ENCODE peak calls at places on chromosomes 7 and 10, in four cellular contexts. X is GM12878, C is H9, Z is MM.1S. G is an unnamed sample.

GRCh38 chr10:79069325-79070090 is 742 bp downstream of the ZMIZ1 start:
- DNase-seq in X (no peak), C (no peak), Z (peak; percentile 47), G (peak; percentile 74)

GRCh38 chr7:95404316-95404715 is 8.1 kb upstream of the PON3 start:
- DNase-seq in X (no peak), C (no peak), Z (no peak), G (no peak)

GRCh38 chr10:133349577-133350011 is 2.4 kb downstream of the PRAP1 start:
- DNase-seq in X (no peak), C (no peak), Z (no peak), G (no peak)

GRCh38 chr10:77180104-77180503 is 457.5 kb downstream of the KCNMA1 start:
- DNase-seq in X (no peak), C (no peak), Z (no peak), G (no peak)

GRCh38 chr7:143901360-143901709 is 641 bp downstream of the TCAF1 start:
- DNase-seq in X (no peak), C (no peak), Z (no peak), G (peak; percentile 83)

GRCh38 chr7:11341285-11341944 is 367.7 kb downstream of the PHF14 start:
- DNase-seq in X (no peak), C (no peak), Z (no peak), G (no peak)

GRCh38 chr10:100100651-100101525 is 19.2 kb upstream of the CPN1 start:
- DNase-seq in X (no peak), C (no peak), Z (no peak), G (peak; percentile 62)

GRCh38 chr7:73937014-73937413 is 76.1 kb downstream of the TMEM270 start:
- DNase-seq in X (no peak), C (no peak), Z (no peak), G (no peak)

GRCh38 chr10:48289652-48290238 is 15.2 kb upstream of the FRMPD2 start:
- DNase-seq in X (no peak), C (peak; percentile 82), Z (peak; percentile 46), G (peak; percentile 93)

GRCh38 chr7:24907311-24907886 is 72.6 kb downstream of the OSBPL3 start:
- DNase-seq in X (peak; percentile 44), C (no peak), Z (no peak), G (no peak)

GRCh38 chr10:110137142-110137545 is 70.3 kb upstream of the MXI1 start:
- DNase-seq in X (peak; percentile 48), C (no peak), Z (peak; percentile 67), G (no peak)

DNA sequence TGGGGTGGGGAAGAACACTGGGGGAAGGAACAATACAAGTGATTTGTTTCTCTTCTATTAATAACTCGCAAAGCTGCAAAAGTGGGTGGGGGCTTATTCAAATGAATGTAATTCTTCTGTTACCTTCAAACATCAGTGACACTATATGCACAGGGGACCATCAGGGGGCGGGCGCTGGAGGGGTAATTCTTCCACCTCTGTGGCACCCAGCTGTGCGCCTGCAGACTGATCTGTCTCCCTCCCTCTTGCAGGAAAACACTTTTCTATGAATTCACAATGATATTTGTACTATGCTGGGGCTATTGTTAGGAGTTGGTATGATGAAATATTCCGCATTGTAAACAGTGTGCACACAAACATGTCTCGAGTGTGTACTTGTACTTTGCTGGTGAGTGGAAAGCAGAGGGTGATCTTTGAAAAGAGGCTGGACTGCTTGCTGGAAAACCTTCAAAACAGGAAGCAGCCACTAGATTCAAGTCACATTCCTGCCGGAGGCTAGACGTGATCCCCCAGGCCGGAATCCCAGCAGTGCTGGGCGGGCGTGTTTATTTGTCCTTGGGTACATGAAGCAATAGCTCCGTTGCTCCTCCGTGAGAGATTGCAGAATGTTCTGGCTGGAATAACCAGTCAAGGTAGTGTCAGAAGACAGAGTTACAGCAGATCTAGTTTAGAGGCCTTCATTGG is 15.8 kb upstream of the BNIP3 start:
- DNase-seq in X (no peak), C (peak; percentile 58), Z (no peak), G (peak; percentile 91)
- H3K9ac ChIP-seq in X (no peak overlapping the region), C (no peak overlapping the region), Z (no peak overlapping the region), G (peak overlapping the region; percentile 50)

DNA sequence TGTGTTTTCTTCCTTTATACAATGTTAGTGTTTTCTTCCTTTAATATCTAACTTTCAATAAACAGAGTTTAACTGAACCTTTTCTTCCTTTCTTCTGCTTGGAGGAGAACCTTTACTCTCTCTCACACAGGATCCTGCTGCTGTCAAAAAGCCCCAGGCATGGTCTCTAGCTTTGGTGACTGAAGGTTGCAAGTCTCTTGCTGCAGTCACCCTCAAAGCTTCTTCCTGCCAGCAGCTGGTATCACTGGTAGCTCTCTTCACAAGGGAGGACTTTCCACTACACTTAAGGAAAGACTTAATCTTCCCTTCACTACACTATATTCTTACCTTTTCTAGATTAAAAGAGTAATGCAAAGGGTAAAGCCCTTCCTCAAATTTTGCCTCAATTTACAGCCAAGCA is 153.4 kb downstream of the SGMS1 start:
- DNase-seq in X (no peak), C (no peak), Z (no peak), G (peak; percentile 56)
- H3K9ac ChIP-seq in X (peak overlapping the region; percentile 35), C (peak overlapping the region; percentile 13), Z (no peak overlapping the region), G (no peak overlapping the region)

GRCh38 chr7:50264908-50265307 is 39.6 kb upstream of the IKZF1 start:
- DNase-seq in X (no peak), C (no peak), Z (no peak), G (no peak)

GRCh38 chr7:50266893-50267386 is 37.6 kb upstream of the IKZF1 start:
- DNase-seq in X (peak; percentile 84), C (no peak), Z (no peak), G (no peak)

GRCh38 chr7:50267525-50268041 is 36.9 kb upstream of the IKZF1 start:
- DNase-seq in X (no peak), C (no peak), Z (no peak), G (no peak)

GRCh38 chr7:50268223-50268622 is 36.3 kb upstream of the IKZF1 start:
- DNase-seq in X (no peak), C (no peak), Z (no peak), G (no peak)

DNA sequence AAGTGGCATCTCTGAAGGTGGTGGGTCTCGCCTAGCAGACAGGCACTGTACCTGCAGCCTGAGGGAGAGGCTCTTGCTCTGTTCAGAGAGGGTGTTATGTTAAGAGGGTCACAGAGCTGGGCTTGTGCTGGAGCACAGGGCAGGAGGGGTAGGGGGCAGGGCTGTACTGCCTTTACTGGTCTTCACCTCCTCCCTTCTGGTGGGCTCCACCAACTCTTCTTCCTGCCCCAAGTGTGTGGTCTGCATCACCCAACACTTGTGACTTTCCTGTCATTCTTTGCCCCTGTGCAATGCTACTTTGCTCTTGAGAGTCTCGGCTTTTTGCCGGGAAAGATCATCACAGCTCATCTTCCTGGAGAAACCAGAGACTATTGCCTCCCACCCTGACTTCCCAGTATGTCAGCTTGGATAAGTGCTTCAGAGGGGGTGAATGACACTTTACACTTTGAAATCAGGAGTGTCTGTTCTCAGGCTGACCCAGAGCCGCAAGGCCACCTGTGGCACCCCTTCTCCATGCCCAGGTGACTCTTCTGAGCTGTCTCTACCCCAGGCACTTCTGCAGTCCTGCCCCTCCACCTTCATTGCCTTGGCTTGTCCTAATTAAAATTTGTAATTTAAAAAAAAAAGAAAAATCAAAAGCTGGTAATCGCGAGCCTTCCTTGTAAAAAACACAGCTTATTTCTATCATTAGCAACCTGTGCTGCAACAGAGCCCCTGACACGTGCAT is 38.4 kb upstream of the IKZF1 start:
- DNase-seq in X (no peak), C (no peak), Z (no peak), G (no peak)
- H3K9ac ChIP-seq in X (no peak overlapping the region), C (no peak overlapping the region), Z (no peak overlapping the region), G (no peak overlapping the region)

GRCh38 chr10:43227911-43228782 is 38.7 kb downstream of the RASGEF1A start:
- DNase-seq in X (no peak), C (peak; percentile 30), Z (no peak), G (peak; percentile 44)

GRCh38 chr10:43226851-43227845 is 39.7 kb downstream of the RASGEF1A start:
- DNase-seq in X (no peak), C (peak; percentile 24), Z (no peak), G (peak; percentile 35)

GRCh38 chr10:43229208-43230061 is 37.4 kb downstream of the RASGEF1A start:
- DNase-seq in X (no peak), C (peak; percentile 57), Z (no peak), G (peak; percentile 86)

GRCh38 chr10:43230101-43230908 is 36.6 kb downstream of the RASGEF1A start:
- DNase-seq in X (no peak), C (peak; percentile 33), Z (no peak), G (peak; percentile 66)

DNA sequence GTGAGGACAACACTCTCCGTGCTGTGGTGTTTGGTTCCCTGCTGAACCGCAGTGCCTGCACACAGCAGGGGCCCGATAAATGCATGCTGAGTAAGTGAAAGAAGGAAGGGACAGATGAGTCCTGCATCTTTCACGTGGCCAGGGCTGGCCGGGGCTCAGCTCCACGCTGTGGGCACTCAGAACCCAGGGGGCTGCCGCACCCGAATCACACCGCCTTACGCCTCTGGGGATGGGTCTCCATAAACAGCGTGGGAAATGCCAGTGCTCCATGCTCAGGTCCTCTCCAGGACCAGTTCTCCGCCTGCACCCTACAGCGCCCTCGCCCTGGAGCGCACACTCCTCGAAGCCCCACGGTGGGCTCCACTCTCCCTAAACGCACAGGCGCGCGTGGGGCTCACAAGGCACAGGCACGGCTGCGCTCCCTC is 38.1 kb downstream of the RASGEF1A start:
- DNase-seq in X (no peak), C (no peak), Z (no peak), G (peak; percentile 62)
- H3K9ac ChIP-seq in X (no peak overlapping the region), C (no peak overlapping the region), Z (no peak overlapping the region), G (no peak overlapping the region)

GRCh38 chr7:127726481-127726880 is 74.5 kb downstream of the SND1 start:
- DNase-seq in X (no peak), C (peak; percentile 54), Z (no peak), G (peak; percentile 77)

GRCh38 chr7:127732306-127732705 is 80.3 kb downstream of the SND1 start:
- DNase-seq in X (no peak), C (no peak), Z (no peak), G (no peak)

GRCh38 chr7:127731431-127732080 is 79.6 kb downstream of the SND1 start:
- DNase-seq in X (no peak), C (no peak), Z (no peak), G (no peak)

GRCh38 chr7:127733976-127734375 is 82.0 kb downstream of the SND1 start:
- DNase-seq in X (no peak), C (no peak), Z (no peak), G (no peak)

GRCh38 chr7:127730658-127731276 is 78.8 kb downstream of the SND1 start:
- DNase-seq in X (no peak), C (peak; percentile 43), Z (no peak), G (no peak)
- H3K9ac ChIP-seq in X (no peak overlapping the region), C (no peak overlapping the region), Z (no peak overlapping the region), G (no peak overlapping the region)

GRCh38 chr7:32673275-32673983 is 178.1 kb downstream of the AVL9 start:
- DNase-seq in X (no peak), C (no peak), Z (no peak), G (no peak)

GRCh38 chr7:32670105-32670504 is 174.8 kb downstream of the AVL9 start:
- DNase-seq in X (no peak), C (no peak), Z (no peak), G (peak; percentile 59)
- H3K9ac ChIP-seq in X (no peak overlapping the region), C (no peak overlapping the region), Z (no peak overlapping the region), G (no peak overlapping the region)

GRCh38 chr10:62056660-62057059 is 155.2 kb downstream of the ARID5B start:
- DNase-seq in X (no peak), C (no peak), Z (no peak), G (no peak)
- H3K9ac ChIP-seq in X (no peak overlapping the region), C (no peak overlapping the region), Z (no peak overlapping the region), G (no peak overlapping the region)

GRCh38 chr7:142796001-142796500 is 25.3 kb downstream of the PRSS2 start:
- DNase-seq in X (no peak), C (peak; percentile 42), Z (no peak), G (no peak)
- H3K9ac ChIP-seq in X (peak overlapping the region; percentile 66), C (peak overlapping the region; percentile 66), Z (no peak overlapping the region), G (no peak overlapping the region)

GRCh38 chr10:3850999-3851937 is 66.3 kb upstream of the KLF6 start:
- DNase-seq in X (peak; percentile 72), C (no peak), Z (no peak), G (no peak)
- H3K9ac ChIP-seq in X (peak overlapping the region; percentile 5), C (no peak overlapping the region), Z (no peak overlapping the region), G (no peak overlapping the region)

G was measured in endodermal cell.